ENCODE peak calls at places on chromosomes 1 and 21, in nine cellular contexts. A is naive thymus-derived CD4-positive, alpha-beta T cell; Q is IMR-90; W is CD8-positive, alpha-beta memory T cell; F is NT2/D1; O is cardiac muscle cell; D is WERI-Rb-1; L is sigmoid colon; R is CD4-positive, alpha-beta memory T cell. B is an unnamed sample. For H3K9me3 and H3K36me3, the result is how much of the 10 kb centered on the place peaks cover.

GRCh38 chr1:176643536-176643935 is 180.6 kb downstream of the PAPPA2 start:
- DNase-seq in A (no peak), Q (peak), W (no peak), F (no peak), O (no peak), D (no peak), L (no peak), R (no peak), B (no peak)

GRCh38 chr1:235329139-235329808 is 904 bp downstream of the GGPS1 start:
- DNase-seq in A (no peak), Q (peak), W (no peak), F (peak), O (peak), D (peak), L (peak), R (no peak), B (peak)

GRCh38 chr1:59669752-59670312 is 144.9 kb upstream of the HOOK1 start:
- DNase-seq in A (no peak), Q (peak), W (no peak), F (peak), O (peak), D (no peak), L (peak), R (no peak), B (no peak)

GRCh38 chr21:15421521-15421920 is 308.3 kb upstream of the USP25 start:
- DNase-seq in A (no peak), Q (no peak), W (no peak), F (no peak), O (no peak), D (no peak), L (no peak), R (no peak), B (no peak)

GRCh38 chr1:215539803-215540575 is 27.1 kb upstream of the KCTD3 start:
- DNase-seq in A (no peak), Q (peak), W (no peak), F (no peak), O (no peak), D (no peak), L (peak), R (no peak), B (no peak)

GRCh38 chr1:67059331-67059730 is 5.4 kb upstream of the SLC35D1 start:
- DNase-seq in A (no peak), Q (peak), W (no peak), F (no peak), O (no peak), D (no peak), L (no peak), R (no peak), B (no peak)

GRCh38 chr21:41973861-41974751 is 20.3 kb upstream of the C2CD2 start:
- DNase-seq in A (peak), Q (peak), W (no peak), F (no peak), O (no peak), D (no peak), L (no peak), R (peak), B (no peak)

GRCh38 chr1:155064109-155064812 is 721 bp downstream of the EFNA4 start:
- DNase-seq in A (no peak), Q (peak), W (peak), F (no peak), O (peak), D (peak), L (no peak), R (no peak), B (no peak)

GRCh38 chr1:191963781-191964455 is 194.3 kb upstream of the RGS18 start:
- DNase-seq in A (no peak), Q (peak), W (no peak), F (no peak), O (no peak), D (no peak), L (no peak), R (no peak), B (no peak)

GRCh38 chr1:229431270-229432115 is 2.4 kb downstream of the ACTA1 start:
- DNase-seq in A (no peak), Q (no peak), W (no peak), F (no peak), O (no peak), D (no peak), L (no peak), R (no peak), B (no peak)

GRCh38 chr1:50421768-50422674 is 1.2 kb downstream of the DMRTA2 start:
- DNase-seq in A (no peak), Q (no peak), W (no peak), F (no peak), O (no peak), D (no peak), L (no peak), R (no peak), B (no peak)

GRCh38 chr1:50424045-50424939 is 1.0 kb upstream of the DMRTA2 start:
- DNase-seq in A (no peak), Q (no peak), W (no peak), F (no peak), O (no peak), D (no peak), L (no peak), R (no peak), B (no peak)

GRCh38 chr1:50421366-50421748 is 1.9 kb downstream of the DMRTA2 start:
- DNase-seq in A (no peak), Q (no peak), W (no peak), F (no peak), O (no peak), D (no peak), L (no peak), R (no peak), B (no peak)

GRCh38 chr1:50423670-50424000 is 392 bp upstream of the DMRTA2 start:
- DNase-seq in A (no peak), Q (no peak), W (no peak), F (no peak), O (no peak), D (peak), L (no peak), R (no peak), B (no peak)

GRCh38 chr1:50422675-50422945 is 633 bp downstream of the DMRTA2 start:
- DNase-seq in A (no peak), Q (no peak), W (no peak), F (no peak), O (no peak), D (no peak), L (no peak), R (no peak), B (no peak)
- H3K4me3 ChIP-seq in A (no peak), Q (no peak), W (no peak), F (peak), O (no peak), D (peak), L (no peak), R (no peak), B (peak)

GRCh38 chr1:2969011-2969869 is 52.0 kb upstream of the ACTRT2 start:
- DNase-seq in A (no peak), Q (no peak), W (no peak), F (no peak), O (no peak), D (no peak), L (peak), R (no peak), B (no peak)
- H3K9me3 ChIP-seq in A (under half), Q (half or more), W (under half), F (under half), O (under half), D (under half), L (under half), R (under half), B (under half)

GRCh38 chr1:206489980-206490534 is 17.3 kb upstream of the RASSF5 start:
- DNase-seq in A (peak), Q (peak), W (peak), F (peak), O (peak), D (peak), L (peak), R (peak), B (peak)
- H3K36me3 ChIP-seq in A (half or more), Q (under half), W (half or more), F (half or more), O (under half), D (under half), L (under half), R (half or more), B (under half)

GRCh38 chr21:38809170-38809878 is 3.6 kb downstream of the ETS2 start:
- DNase-seq in A (no peak), Q (no peak), W (no peak), F (no peak), O (no peak), D (no peak), L (no peak), R (no peak), B (no peak)

GRCh38 chr21:38811257-38811656 is 5.5 kb downstream of the ETS2 start:
- DNase-seq in A (no peak), Q (peak), W (no peak), F (no peak), O (no peak), D (no peak), L (no peak), R (no peak), B (no peak)

GRCh38 chr21:38810826-38811164 is 5.1 kb downstream of the ETS2 start:
- DNase-seq in A (no peak), Q (no peak), W (no peak), F (no peak), O (no peak), D (no peak), L (no peak), R (no peak), B (no peak)

GRCh38 chr21:38807987-38808386 is 2.3 kb downstream of the ETS2 start:
- DNase-seq in A (no peak), Q (peak), W (no peak), F (no peak), O (no peak), D (no peak), L (no peak), R (no peak), B (no peak)

DNA sequence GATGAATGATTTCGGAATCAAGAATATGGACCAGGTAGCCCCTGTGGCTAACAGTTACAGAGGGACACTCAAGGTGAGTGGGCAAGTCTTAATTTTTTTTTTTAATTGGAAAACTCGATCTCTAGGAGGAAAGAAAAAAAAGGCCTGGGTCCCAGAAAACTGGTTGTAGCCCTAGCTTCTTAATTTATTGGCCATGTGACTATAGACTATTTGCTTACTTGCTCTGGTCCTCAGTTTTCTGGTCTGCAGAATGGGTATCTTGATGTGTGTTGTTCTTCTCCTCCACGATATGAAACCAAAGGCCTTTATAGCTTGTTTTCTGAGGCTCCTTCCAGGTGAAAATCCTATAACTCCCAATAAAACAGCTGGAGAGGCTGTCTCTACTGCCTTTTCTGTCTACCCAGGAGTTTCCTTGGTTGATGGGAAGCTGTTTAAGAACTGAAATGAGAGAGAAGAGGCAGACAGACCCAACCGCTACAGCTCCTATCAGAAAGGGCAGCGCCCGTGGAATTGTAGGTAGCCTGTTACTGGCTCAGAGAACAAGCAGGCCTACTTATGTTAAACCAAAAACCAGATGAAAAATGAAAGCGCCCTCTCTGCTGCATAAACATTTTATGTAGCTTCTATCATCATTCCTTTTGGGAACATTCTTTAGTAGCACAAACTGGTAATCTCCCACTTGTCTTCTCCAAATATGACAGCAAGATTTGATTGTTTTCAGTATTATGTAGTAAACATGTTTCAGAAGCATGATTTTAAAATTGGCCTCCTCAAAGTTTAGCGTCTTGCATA is 4.5 kb downstream of the ETS2 start:
- DNase-seq in A (no peak), Q (no peak), W (no peak), F (no peak), O (no peak), D (no peak), L (no peak), R (no peak), B (no peak)
- H3K4me3 ChIP-seq in A (no peak), Q (no peak), W (no peak), F (no peak), O (no peak), D (no peak), L (no peak), R (no peak), B (no peak)

DNA sequence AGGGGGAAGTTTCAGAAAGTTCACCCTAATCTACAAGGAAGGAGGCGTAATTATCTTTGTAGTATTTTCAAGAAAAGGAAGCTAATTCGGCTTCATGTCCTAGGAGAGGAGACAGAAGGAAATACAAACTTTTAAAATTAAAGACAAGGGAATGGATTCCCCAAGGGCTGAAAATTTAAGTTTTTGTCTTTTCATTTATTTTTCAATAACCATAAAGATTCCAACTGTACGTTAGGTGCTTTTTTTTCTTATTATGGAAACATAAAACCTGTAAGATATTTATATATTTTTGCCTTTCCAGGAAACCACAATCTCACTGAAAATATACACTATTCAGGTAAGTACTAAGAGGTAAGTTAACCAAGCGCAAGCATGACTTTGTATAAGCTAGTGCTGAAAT is at the start of gene OR2M3:
- DNase-seq in A (no peak), Q (no peak), W (no peak), F (no peak), O (no peak), D (no peak), L (no peak), R (no peak), B (no peak)
- H3K9me3 ChIP-seq in A (under half), Q (under half), W (under half), F (under half), O (under half), D (under half), L (under half), R (under half), B (under half)

GRCh38 chr1:39572379-39573096 is 4.1 kb downstream of the PABPC4 start:
- DNase-seq in A (no peak), Q (no peak), W (no peak), F (no peak), O (no peak), D (peak), L (no peak), R (no peak), B (no peak)

GRCh38 chr1:39570477-39571177 is 6.0 kb downstream of the PABPC4 start:
- DNase-seq in A (no peak), Q (no peak), W (peak), F (no peak), O (no peak), D (no peak), L (no peak), R (no peak), B (no peak)

GRCh38 chr1:39569034-39569433 is 7.6 kb downstream of the PABPC4 start:
- DNase-seq in A (no peak), Q (no peak), W (no peak), F (no peak), O (peak), D (no peak), L (no peak), R (no peak), B (no peak)

GRCh38 chr1:39573097-39573465 is 3.5 kb downstream of the PABPC4 start:
- DNase-seq in A (no peak), Q (no peak), W (no peak), F (no peak), O (no peak), D (no peak), L (no peak), R (no peak), B (no peak)

GRCh38 chr1:39571178-39571483 is 5.5 kb downstream of the PABPC4 start:
- DNase-seq in A (no peak), Q (no peak), W (no peak), F (no peak), O (peak), D (no peak), L (no peak), R (no peak), B (no peak)
- H3K36me3 ChIP-seq in A (under half), Q (half or more), W (under half), F (half or more), O (under half), D (half or more), L (half or more), R (half or more), B (under half)

DNA sequence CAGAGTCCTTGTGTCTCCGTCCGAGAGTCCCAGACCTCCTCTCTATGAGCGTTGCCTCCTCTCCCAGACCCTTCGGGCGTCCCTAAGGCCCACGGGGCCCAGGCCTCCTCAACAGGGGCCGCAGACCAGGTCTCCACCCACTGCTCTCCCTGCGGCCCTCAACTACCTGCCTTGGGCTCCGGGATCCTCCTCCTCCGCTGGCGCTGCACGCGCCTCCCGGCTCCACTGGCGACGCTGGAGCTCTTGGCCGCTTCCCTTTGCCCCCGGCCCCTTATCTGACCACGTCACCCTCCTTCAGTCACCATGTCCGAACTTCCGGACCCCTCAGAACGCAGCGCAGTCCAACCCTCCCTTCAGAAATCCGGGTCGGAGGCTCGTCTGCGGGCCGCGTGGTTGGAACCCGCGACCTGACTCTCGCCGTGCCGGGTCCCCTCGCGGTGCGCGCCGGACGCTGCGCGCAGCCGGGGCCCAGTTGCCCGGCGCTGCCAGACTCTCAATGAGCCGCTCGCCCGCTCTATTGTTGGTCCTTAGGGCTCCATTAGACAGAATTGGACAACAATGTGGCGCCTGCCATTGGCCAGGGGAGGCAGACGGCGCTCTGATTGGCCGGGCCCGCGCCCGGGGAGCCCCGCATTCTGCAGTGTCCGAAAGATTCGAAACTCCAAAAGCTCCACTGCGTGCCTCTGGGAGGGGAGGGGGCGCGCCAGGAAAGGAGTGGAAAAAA is at the start of gene DMRTA2:
- DNase-seq in A (no peak), Q (no peak), W (no peak), F (no peak), O (peak), D (peak), L (no peak), R (no peak), B (peak)
- H3K4me3 ChIP-seq in A (peak), Q (peak), W (peak), F (peak), O (peak), D (peak), L (no peak), R (peak), B (peak)

GRCh38 chr21:14075346-14076142 is 135.2 kb downstream of the LIPI start:
- DNase-seq in A (no peak), Q (no peak), W (no peak), F (no peak), O (no peak), D (no peak), L (peak), R (no peak), B (no peak)
- H3K9me3 ChIP-seq in A (under half), Q (under half), W (under half), F (under half), O (under half), D (under half), L (under half), R (under half), B (under half)

GRCh38 chr1:169126335-169126734 is 19.8 kb downstream of the ATP1B1 start:
- DNase-seq in A (no peak), Q (no peak), W (no peak), F (no peak), O (no peak), D (no peak), L (no peak), R (no peak), B (no peak)

GRCh38 chr1:169127305-169127704 is 20.8 kb downstream of the ATP1B1 start:
- DNase-seq in A (no peak), Q (no peak), W (no peak), F (no peak), O (no peak), D (no peak), L (no peak), R (no peak), B (no peak)

GRCh38 chr1:169130683-169131082 is 24.2 kb downstream of the ATP1B1 start:
- DNase-seq in A (no peak), Q (no peak), W (no peak), F (no peak), O (no peak), D (no peak), L (no peak), R (no peak), B (no peak)

GRCh38 chr1:169129109-169129789 is 22.8 kb downstream of the ATP1B1 start:
- DNase-seq in A (no peak), Q (no peak), W (no peak), F (no peak), O (no peak), D (no peak), L (no peak), R (no peak), B (no peak)

DNA sequence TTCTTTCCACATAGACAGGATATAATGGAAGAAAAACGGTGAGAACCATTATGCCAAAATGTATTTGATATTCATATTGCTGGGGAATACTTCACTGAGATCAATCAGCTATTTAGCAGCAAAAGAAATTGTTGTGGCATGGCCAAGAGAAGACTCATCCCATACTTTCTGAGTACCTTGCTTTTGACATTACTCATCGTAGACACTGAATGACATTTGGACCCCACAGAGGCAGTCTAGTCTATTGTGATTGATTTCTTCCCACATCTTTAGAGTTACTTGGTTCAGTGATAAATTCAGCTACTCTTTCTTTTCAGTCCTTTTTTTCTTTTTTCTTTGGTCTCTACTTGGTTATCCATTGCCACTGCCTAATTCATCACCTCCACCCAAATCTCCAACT is 22.1 kb downstream of the ATP1B1 start:
- DNase-seq in A (no peak), Q (no peak), W (no peak), F (no peak), O (no peak), D (no peak), L (no peak), R (no peak), B (no peak)
- H3K36me3 ChIP-seq in A (under half), Q (under half), W (under half), F (half or more), O (half or more), D (under half), L (under half), R (under half), B (under half)